ENCODE peak calls at places on chromosome 21, in nine cellular contexts. S is cardiac muscle cell, G is SJSA1, E is NT2/D1, L is GM23338, C is AG04450, K is cardiac fibroblast, R is lower lobe of right lung, Q is stomach. W is an unnamed sample.

GRCh38 chr21:45854702-45855247 is 126.8 kb upstream of the COL6A1 start:
- DNase-seq in S (no peak), G (no peak), E (no peak), L (no peak), C (no peak), K (no peak), R (no peak), Q (peak), W (no peak)

GRCh38 chr21:29299046-29299905 is 554 bp downstream of the BACH1 start:
- DNase-seq in S (peak), G (peak), E (no peak), L (peak), C (no peak), K (peak), R (peak), Q (peak), W (no peak)

GRCh38 chr21:21203822-21204339 is 205.7 kb downstream of the NCAM2 start:
- DNase-seq in S (no peak), G (no peak), E (no peak), L (no peak), C (no peak), K (no peak), R (no peak), Q (no peak), W (no peak)

GRCh38 chr21:46317710-46318463 is 5.8 kb downstream of the C21orf58 start:
- DNase-seq in S (no peak), G (no peak), E (no peak), L (peak), C (no peak), K (no peak), R (no peak), Q (no peak), W (no peak)

GRCh38 chr21:45981641-45982255 is at the start of gene COL6A1:
- DNase-seq in S (peak), G (peak), E (no peak), L (peak), C (no peak), K (no peak), R (peak), Q (peak), W (no peak)

GRCh38 chr21:22164912-22165311 is 1166.7 kb downstream of the NCAM2 start:
- DNase-seq in S (no peak), G (no peak), E (no peak), L (no peak), C (no peak), K (no peak), R (no peak), Q (no peak), W (no peak)

GRCh38 chr21:18608226-18608625 is 204.6 kb upstream of the TMPRSS15 start:
- DNase-seq in S (no peak), G (no peak), E (no peak), L (no peak), C (no peak), K (no peak), R (no peak), Q (no peak), W (no peak)

GRCh38 chr21:34889287-34889536 is 159.9 kb downstream of the RUNX1 start:
- DNase-seq in S (peak), G (peak), E (no peak), L (peak), C (no peak), K (peak), R (peak), Q (peak), W (no peak)

GRCh38 chr21:41932576-41933258 is 21.1 kb downstream of the C2CD2 start:
- DNase-seq in S (no peak), G (no peak), E (no peak), L (no peak), C (no peak), K (no peak), R (peak), Q (no peak), W (no peak)
- H3K4me3 ChIP-seq in S (no peak), G (no peak), E (no peak), L (no peak), C (no peak), K (no peak), R (no peak), Q (no peak), W (no peak)

DNA sequence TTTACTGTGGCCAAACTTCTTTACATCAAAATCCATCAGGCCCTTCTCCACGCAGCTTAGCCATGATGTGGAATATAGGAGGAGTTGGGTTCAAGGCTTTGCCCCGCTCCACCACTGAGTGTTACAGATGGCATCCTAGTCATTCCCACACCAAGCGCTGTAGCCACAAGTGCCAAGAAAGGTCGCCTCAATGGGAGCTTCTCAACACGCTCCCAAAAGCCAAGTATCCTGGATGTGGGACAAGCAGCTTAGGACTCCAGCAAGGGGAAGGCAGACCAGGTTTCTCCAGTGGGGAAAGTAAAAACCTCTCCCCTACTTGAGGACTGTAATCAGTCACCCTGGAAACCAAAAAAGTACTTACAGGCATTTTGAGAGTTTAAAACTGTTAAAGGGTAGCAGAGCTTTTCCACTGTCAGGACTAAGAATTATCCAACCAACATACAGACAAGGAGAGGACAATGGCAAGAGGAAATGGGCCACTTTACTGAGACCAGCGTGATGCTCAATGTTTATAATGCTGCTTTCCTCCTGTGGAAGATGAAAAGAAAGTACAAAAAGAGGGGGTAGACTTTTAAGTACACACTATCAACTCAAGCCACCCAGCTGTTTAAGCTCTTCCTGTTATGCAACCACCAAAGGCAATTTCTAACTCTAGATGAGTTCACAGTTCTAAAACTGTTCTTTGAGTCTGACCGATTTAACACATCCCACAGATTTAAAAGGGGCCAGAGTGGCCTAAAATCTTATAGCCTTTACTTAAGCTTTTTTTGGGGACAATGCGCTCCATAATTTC is 120.7 kb upstream of the KRTAP19-8 start:
- DNase-seq in S (peak), G (peak), E (peak), L (peak), C (no peak), K (peak), R (no peak), Q (no peak), W (no peak)
- H3K4me3 ChIP-seq in S (no peak), G (no peak), E (no peak), L (peak), C (no peak), K (no peak), R (peak), Q (no peak), W (no peak)

GRCh38 chr21:44734841-44735240 is 23.5 kb upstream of the TSPEAR start:
- DNase-seq in S (no peak), G (no peak), E (no peak), L (no peak), C (no peak), K (no peak), R (no peak), Q (no peak), W (no peak)

GRCh38 chr21:44734026-44734745 is 22.8 kb upstream of the TSPEAR start:
- DNase-seq in S (no peak), G (no peak), E (no peak), L (no peak), C (no peak), K (no peak), R (no peak), Q (no peak), W (no peak)

GRCh38 chr21:44737706-44738354 is 26.5 kb upstream of the TSPEAR start:
- DNase-seq in S (peak), G (no peak), E (no peak), L (peak), C (no peak), K (peak), R (no peak), Q (no peak), W (no peak)

GRCh38 chr21:44736291-44737004 is 25.1 kb upstream of the TSPEAR start:
- DNase-seq in S (no peak), G (no peak), E (no peak), L (no peak), C (no peak), K (no peak), R (no peak), Q (peak), W (no peak)

GRCh38 chr21:44735821-44736220 is 24.4 kb upstream of the TSPEAR start:
- DNase-seq in S (no peak), G (no peak), E (no peak), L (no peak), C (no peak), K (no peak), R (no peak), Q (no peak), W (no peak)
- H3K4me3 ChIP-seq in S (no peak), G (no peak), E (no peak), L (no peak), C (no peak), K (no peak), R (no peak), Q (no peak), W (no peak)

DNA sequence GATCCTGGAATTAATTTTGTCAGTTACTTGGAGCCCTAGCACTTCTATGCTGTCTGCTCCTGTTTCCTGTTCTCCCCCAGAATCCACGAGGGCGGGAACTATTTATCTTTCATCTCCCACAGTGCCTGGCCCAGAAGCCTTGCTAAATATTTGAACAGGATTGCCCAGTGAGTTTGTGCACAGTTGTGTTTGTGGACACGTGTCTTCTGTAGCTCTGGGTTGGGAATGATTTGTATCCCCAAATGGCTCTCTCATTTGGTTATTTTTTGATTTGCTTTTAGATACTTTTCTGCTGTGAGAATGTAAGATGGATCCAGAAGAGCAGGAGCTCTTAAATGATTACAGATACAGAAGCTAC is 7.8 kb downstream of the DOP1B start:
- DNase-seq in S (peak), G (no peak), E (no peak), L (no peak), C (no peak), K (no peak), R (no peak), Q (peak), W (no peak)
- H3K4me3 ChIP-seq in S (no peak), G (no peak), E (no peak), L (no peak), C (no peak), K (no peak), R (no peak), Q (no peak), W (no peak)

GRCh38 chr21:42063578-42064521 is 7.3 kb upstream of the UMODL1 start:
- DNase-seq in S (no peak), G (no peak), E (no peak), L (peak), C (no peak), K (no peak), R (peak), Q (peak), W (no peak)
- H3K4me3 ChIP-seq in S (no peak), G (no peak), E (no peak), L (no peak), C (no peak), K (no peak), R (peak), Q (peak), W (no peak)

GRCh38 chr21:23247334-23247733 is 2249.1 kb downstream of the NCAM2 start:
- DNase-seq in S (peak), G (no peak), E (no peak), L (peak), C (no peak), K (peak), R (no peak), Q (no peak), W (no peak)
- H3K4me3 ChIP-seq in S (no peak), G (no peak), E (no peak), L (no peak), C (no peak), K (no peak), R (no peak), Q (no peak), W (no peak)

GRCh38 chr21:37363936-37364335 is 2.6 kb upstream of the DYRK1A start:
- DNase-seq in S (no peak), G (no peak), E (no peak), L (no peak), C (no peak), K (no peak), R (no peak), Q (no peak), W (no peak)

GRCh38 chr21:37367301-37367757 is 756 bp downstream of the DYRK1A start:
- DNase-seq in S (peak), G (no peak), E (no peak), L (no peak), C (no peak), K (no peak), R (no peak), Q (peak), W (no peak)

GRCh38 chr21:37365657-37366487 is 701 bp upstream of the DYRK1A start:
- DNase-seq in S (peak), G (peak), E (peak), L (peak), C (no peak), K (peak), R (peak), Q (peak), W (no peak)

GRCh38 chr21:37366488-37367300 is at the start of gene DYRK1A:
- DNase-seq in S (peak), G (peak), E (peak), L (peak), C (peak), K (peak), R (peak), Q (peak), W (peak)

GRCh38 chr21:37364722-37365121 is 1.9 kb upstream of the DYRK1A start:
- DNase-seq in S (no peak), G (no peak), E (no peak), L (no peak), C (no peak), K (no peak), R (no peak), Q (no peak), W (no peak)
- H3K4me3 ChIP-seq in S (peak), G (no peak), E (no peak), L (peak), C (peak), K (no peak), R (peak), Q (no peak), W (no peak)

GRCh38 chr21:25879203-25879602 is 144.4 kb downstream of the GABPA start:
- DNase-seq in S (no peak), G (no peak), E (no peak), L (no peak), C (no peak), K (no peak), R (no peak), Q (no peak), W (no peak)
- H3K4me3 ChIP-seq in S (no peak), G (no peak), E (no peak), L (no peak), C (no peak), K (no peak), R (no peak), Q (no peak), W (no peak)

DNA sequence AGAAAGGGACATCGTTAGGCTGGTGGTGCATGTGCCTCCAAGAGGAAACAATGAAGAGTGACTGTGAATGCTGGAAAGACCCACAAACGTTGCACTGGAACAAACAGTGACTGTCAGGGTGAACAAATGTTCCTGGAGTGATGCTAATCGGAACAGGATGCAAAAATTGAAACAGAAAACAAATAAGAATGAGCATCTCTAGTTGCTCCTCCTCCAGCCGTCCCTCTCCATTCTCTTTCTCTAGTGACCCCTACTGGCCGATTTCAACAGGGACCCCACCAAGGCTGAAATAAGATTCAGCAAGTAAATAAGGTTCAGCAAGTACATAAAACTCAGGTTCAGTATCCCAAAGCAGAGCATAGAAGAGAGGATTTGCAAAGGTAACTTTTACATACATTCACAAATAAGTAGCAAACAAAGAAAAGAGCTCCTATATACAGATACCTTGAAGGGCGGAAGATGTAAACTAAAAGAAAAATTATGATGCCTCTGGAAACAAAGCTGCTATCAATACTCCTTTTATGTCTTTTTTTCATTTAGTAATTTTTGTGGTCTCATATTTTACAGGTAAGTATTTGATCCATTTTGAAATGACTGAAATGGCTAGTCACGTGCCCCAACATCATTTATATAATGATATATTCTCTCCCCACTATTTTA is 836.1 kb upstream of the ADAMTS5 start:
- DNase-seq in S (peak), G (peak), E (peak), L (peak), C (no peak), K (peak), R (no peak), Q (peak), W (no peak)
- H3K4me3 ChIP-seq in S (no peak), G (no peak), E (no peak), L (no peak), C (no peak), K (no peak), R (no peak), Q (no peak), W (peak)